ENCODE peak calls at places on chromosome 18, in four cellular contexts. Y, T, S and V are unnamed samples.

GRCh38 chr18:53984021-53984420 is 240.4 kb downstream of the MBD2 start:
- DNase-seq in Y (no peak), T (no peak), S (no peak), V (no peak)

GRCh38 chr18:13872373-13872772 is 43.0 kb downstream of the MC2R start:
- DNase-seq in Y (no peak), T (no peak), S (no peak), V (no peak)

GRCh38 chr18:8247700-8248099 is 361.5 kb upstream of the RAB12 start:
- DNase-seq in Y (no peak), T (no peak), S (no peak), V (no peak)

GRCh38 chr18:75880266-75880665 is 452.8 kb upstream of the SMIM21 start:
- DNase-seq in Y (no peak), T (no peak), S (no peak), V (no peak)

GRCh38 chr18:13288509-13289138 is 70.1 kb downstream of the LDLRAD4 start:
- DNase-seq in Y (no peak), T (no peak), S (no peak), V (no peak)

GRCh38 chr18:28514699-28515098 is 337.8 kb upstream of the CDH2 start:
- DNase-seq in Y (no peak), T (no peak), S (no peak), V (no peak)

GRCh38 chr18:30970201-30970816 is 72.2 kb downstream of the DSC3 start:
- DNase-seq in Y (no peak), T (no peak), S (no peak), V (peak; percentile 31)

GRCh38 chr18:77067315-77068061 is 65.1 kb downstream of the MBP start:
- DNase-seq in Y (no peak), T (peak; percentile 85), S (no peak), V (peak; percentile 34)

GRCh38 chr18:46624127-46624526 is 32.9 kb downstream of the LOXHD1 start:
- DNase-seq in Y (no peak), T (no peak), S (no peak), V (no peak)

GRCh38 chr18:79581911-79582310 is 97.7 kb upstream of the CTDP1 start:
- DNase-seq in Y (no peak), T (no peak), S (no peak), V (no peak)

GRCh38 chr18:2515408-2515807 is 55.9 kb downstream of the METTL4 start:
- DNase-seq in Y (no peak), T (no peak), S (no peak), V (no peak)

GRCh38 chr18:42114310-42114943 is 159.4 kb downstream of the PIK3C3 start:
- DNase-seq in Y (peak; percentile 36), T (peak; percentile 78), S (peak; percentile 23), V (peak; percentile 71)

GRCh38 chr18:3069671-3070433 is 56.9 kb upstream of the LPIN2 start:
- DNase-seq in Y (no peak), T (peak; percentile 30), S (no peak), V (no peak)

GRCh38 chr18:73739098-73739497 is 408.5 kb downstream of the FBXO15 start:
- DNase-seq in Y (no peak), T (no peak), S (no peak), V (no peak)

GRCh38 chr18:45686892-45687611 is 36.9 kb upstream of the SLC14A1 start:
- DNase-seq in Y (no peak), T (peak; percentile 100), S (peak; percentile 11), V (no peak)

GRCh38 chr18:9731380-9731779 is 23.3 kb downstream of the RAB31 start:
- DNase-seq in Y (no peak), T (no peak), S (no peak), V (no peak)
- TF ChIP-seq GABPA in Y (no peak), T (no peak), S (no peak), V (no peak)

GRCh38 chr18:5518899-5519371 is 24.9 kb downstream of the EPB41L3 start:
- DNase-seq in Y (no peak), T (no peak), S (no peak), V (no peak)
- TF ChIP-seq POLR2AphosphoS5 in Y (no peak), T (no peak), S (no peak), V (no peak)

DNA sequence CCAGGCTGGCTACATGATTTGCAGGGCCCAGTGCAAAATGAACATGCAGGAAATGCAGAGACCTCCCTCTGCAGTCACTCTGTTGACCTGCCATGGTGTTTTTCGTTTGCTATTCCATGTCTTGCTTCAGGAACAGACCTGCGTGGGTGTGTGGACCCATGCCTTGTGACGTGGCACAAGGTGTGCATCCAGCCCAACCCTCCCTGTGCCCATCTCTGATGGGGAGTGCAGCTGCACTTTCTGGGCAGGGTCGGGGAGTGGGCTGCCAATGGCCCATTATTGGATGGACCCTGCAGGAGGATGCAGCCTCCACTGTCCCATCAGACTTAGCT is 33.1 kb downstream of the NAPG start:
- DNase-seq in Y (no peak), T (no peak), S (no peak), V (no peak)
- TF ChIP-seq GABPA in Y (no peak), T (no peak), S (no peak), V (no peak)

DNA sequence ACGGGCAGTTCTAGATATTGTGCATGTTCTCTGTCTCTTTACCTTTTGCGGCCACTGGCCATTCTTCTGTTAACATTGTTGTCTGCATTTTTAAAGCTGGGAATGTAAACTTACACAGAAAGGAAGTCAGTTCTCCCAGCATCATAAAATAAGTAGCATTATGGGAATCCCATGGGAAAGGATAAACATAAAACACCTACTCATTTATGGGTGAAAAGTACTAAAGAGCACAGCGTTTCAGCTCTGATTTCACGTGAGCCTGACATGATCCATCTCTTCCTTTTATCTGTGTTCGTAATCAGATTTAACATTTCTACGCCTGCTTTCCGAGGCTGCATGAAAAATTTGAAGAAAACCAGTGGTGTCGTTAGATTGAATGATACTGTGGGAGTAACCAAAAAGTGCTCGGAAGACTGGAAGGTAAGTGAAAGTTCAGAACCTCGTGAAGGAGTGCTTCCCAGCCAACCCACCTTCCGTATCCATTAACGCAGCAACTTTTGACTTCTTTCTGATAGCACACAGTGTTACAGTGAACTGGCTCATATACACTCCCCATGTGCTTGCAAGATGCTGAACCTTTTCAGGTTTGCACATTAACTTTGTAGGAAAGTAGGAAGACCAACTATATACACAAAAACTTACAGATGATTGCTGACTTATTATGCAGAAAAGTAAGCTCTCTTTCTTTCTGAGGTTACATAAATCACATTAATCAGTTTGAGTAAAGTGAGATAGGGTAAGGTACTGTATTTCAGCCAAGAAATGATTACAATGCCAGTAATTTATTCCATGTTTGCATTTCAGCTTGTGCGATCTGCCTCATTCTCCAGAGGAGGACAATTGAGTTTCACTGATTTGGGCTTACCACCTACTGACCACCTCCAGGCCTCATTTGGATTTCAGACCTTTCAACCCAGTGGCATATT is 86.5 kb upstream of the TTC39C start:
- DNase-seq in Y (no peak), T (no peak), S (no peak), V (no peak)
- TF ChIP-seq POLR2AphosphoS5 in Y (no peak), T (no peak), S (no peak), V (no peak)

GRCh38 chr18:56890632-56891031 is 239.5 kb downstream of the WDR7 start:
- DNase-seq in Y (no peak), T (no peak), S (no peak), V (peak; percentile 68)
- TF ChIP-seq GABPA in Y (no peak), T (no peak), S (no peak), V (no peak)

GRCh38 chr18:48992791-48993555 is 42.2 kb upstream of the SMAD7 start:
- DNase-seq in Y (no peak), T (peak; percentile 96), S (no peak), V (no peak)

GRCh38 chr18:48994926-48995835 is 44.4 kb upstream of the SMAD7 start:
- DNase-seq in Y (no peak), T (no peak), S (no peak), V (no peak)

GRCh38 chr18:48993586-48993985 is 42.8 kb upstream of the SMAD7 start:
- DNase-seq in Y (no peak), T (no peak), S (no peak), V (no peak)

GRCh38 chr18:48996041-48996440 is 45.3 kb upstream of the SMAD7 start:
- DNase-seq in Y (no peak), T (no peak), S (no peak), V (no peak)

DNA sequence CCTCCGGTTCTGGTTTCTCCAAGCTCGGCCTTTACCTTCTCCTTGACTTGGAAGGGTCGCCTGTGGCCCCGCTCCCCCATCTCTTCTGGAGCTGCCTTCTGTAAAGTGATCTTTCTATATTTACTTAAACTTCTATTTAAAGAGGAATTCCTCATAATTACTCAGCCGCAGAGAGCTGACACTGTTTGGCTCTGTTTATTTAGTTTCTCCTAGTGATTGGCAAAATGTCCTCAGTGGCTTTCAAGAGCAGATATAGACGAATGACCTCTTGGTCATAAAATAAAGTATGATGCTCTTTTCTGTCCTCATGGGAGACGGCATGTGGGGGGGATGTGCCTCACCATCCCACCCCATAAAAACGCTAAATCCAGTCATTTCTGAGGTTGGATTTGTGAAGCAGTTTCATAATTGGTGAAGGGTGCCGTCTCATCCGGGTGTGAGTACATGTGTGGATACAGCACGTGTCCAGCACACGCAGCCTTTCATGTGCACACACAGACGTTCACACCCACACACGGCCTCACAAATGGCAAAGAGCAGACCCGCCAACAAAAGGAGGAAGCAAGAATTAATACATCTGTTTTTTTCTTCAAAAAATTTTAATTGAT is 43.4 kb upstream of the SMAD7 start:
- DNase-seq in Y (no peak), T (no peak), S (no peak), V (peak; percentile 48)
- TF ChIP-seq POLR2AphosphoS5 in Y (no peak), T (no peak), S (no peak), V (no peak)

GRCh38 chr18:59779979-59780378 is 82.8 kb upstream of the CCBE1 start:
- DNase-seq in Y (no peak), T (no peak), S (no peak), V (no peak)

GRCh38 chr18:59777636-59778035 is 80.4 kb upstream of the CCBE1 start:
- DNase-seq in Y (no peak), T (no peak), S (no peak), V (no peak)

GRCh38 chr18:59783138-59783537 is 85.9 kb upstream of the CCBE1 start:
- DNase-seq in Y (no peak), T (peak; percentile 25), S (no peak), V (peak; percentile 72)

GRCh38 chr18:59778434-59778833 is 81.2 kb upstream of the CCBE1 start:
- DNase-seq in Y (no peak), T (no peak), S (no peak), V (no peak)
- TF ChIP-seq GABPA in Y (no peak), T (no peak), S (no peak), V (no peak)

DNA sequence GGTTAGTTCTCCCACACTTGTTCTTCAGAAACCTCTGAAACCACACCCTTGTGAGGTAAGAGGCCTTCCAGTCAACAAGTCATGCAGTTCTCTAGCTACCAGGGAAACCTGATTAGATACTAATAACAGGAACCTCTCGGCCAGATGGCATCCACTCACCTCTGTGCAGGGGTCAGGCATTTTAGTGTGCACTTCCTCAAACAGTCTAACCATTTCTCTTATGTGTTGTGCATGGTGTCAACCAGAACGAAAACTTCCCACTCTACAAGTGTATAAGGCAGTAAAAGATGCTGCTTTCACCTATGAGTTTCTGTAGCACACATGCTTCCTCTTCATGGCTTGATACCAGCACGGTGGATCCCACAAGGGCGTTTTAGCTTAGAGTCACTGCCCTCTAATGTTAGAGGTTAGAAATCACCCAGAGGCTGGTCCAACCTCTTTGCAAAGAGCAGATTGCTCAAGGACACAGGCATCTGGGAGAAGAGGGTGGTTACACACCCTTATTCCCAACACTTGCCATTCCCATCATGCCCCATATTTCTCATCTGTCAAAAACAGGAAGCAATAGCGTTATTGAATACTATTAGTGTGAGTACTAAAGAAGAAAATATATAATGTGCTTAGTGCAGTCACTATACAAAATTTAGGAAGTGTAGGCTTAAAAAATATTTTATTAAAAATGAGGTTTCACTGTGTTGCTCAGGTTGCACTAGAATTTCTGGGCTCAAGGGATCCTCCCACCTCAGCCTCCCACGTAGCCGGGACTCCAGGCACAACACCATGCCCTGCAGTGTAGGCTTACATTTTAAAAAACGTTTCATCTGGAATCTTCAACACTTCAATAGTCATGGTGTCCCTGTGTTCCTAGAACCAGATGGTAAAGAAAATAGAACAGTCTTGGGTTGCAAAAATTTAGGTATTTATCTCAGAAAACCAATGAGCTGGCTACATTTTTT is 34.5 kb upstream of the RAB31 start:
- DNase-seq in Y (no peak), T (peak; percentile 89), S (no peak), V (peak; percentile 86)
- TF ChIP-seq POLR2AphosphoS5 in Y (no peak), T (no peak), S (no peak), V (no peak)